ENCODE peak calls at places on chromosomes 4 and X, in six cellular contexts. N is Panc1, B is endothelial cell of umbilical vein, Z is H1, W is vagina, S is HCT116. L is an unnamed sample.
A peak's percentile ranks its signal among the peaks of the same experiment; 100 is the strongest.

GRCh38 chr4:69056921-69057562 is 39.2 kb upstream of the UGT2B7 start:
- DNase-seq in N (no peak), B (no peak), Z (no peak), S (no peak), W (no peak), L (no peak)

GRCh38 chrX:22037911-22038537 is 5.9 kb downstream of the PHEX start:
- DNase-seq in B (no peak), S (no peak), N (no peak), W (no peak), Z (no peak), L (no peak)

GRCh38 chr4:140811429-140811828 is 55.2 kb upstream of the TBC1D9 start:
- DNase-seq in B (no peak), Z (no peak), W (no peak), S (no peak), N (no peak), L (no peak)

GRCh38 chr4:128284317-128284716 is 3.3 kb downstream of the PGRMC2 start:
- DNase-seq in S (no peak), N (no peak), W (no peak), B (no peak), Z (no peak), L (no peak)

GRCh38 chr4:137558951-137559350 is 26.7 kb upstream of the PCDH18 start:
- DNase-seq in W (no peak), S (no peak), B (peak; percentile 48), N (no peak), Z (no peak), L (no peak)

GRCh38 chrX:17032351-17032750 is 85.9 kb downstream of the REPS2 start:
- DNase-seq in S (no peak), W (no peak), N (no peak), Z (no peak), B (peak; percentile 51), L (peak; percentile 17)

GRCh38 chrX:73214366-73215094 is at the start of gene NAP1L2:
- DNase-seq in S (no peak), Z (peak; percentile 48), W (no peak), B (peak; percentile 17), N (no peak), L (peak; percentile 51)

GRCh38 chr4:80362578-80363181 is 27.1 kb downstream of the CFAP299 start:
- DNase-seq in B (peak; percentile 4), Z (peak; percentile 74), N (no peak), W (no peak), S (peak; percentile 4), L (no peak)

GRCh38 chr4:69713593-69713992 is 46.8 kb downstream of the SULT1B1 start:
- DNase-seq in B (no peak), W (no peak), Z (no peak), N (no peak), S (no peak), L (no peak)

GRCh38 chr4:11565213-11565612 is 136.5 kb upstream of the HS3ST1 start:
- DNase-seq in B (no peak), S (no peak), W (no peak), N (no peak), Z (no peak), L (no peak)

GRCh38 chr4:185865901-185866328 is 53.9 kb upstream of the SORBS2 start:
- DNase-seq in N (no peak), B (no peak), Z (no peak), W (no peak), S (no peak), L (peak; percentile 59)

GRCh38 chrX:108420481-108420880 is 17.7 kb downstream of the COL4A6 start:
- DNase-seq in W (no peak), S (no peak), N (no peak), B (no peak), Z (no peak), L (no peak)

GRCh38 chr4:100317032-100317864 is 127.0 kb upstream of the DDIT4L start:
- DNase-seq in Z (no peak), N (no peak), W (no peak), S (no peak), B (peak; percentile 63), L (no peak)

GRCh38 chr4:55318135-55318534 is 27.9 kb upstream of the SRD5A3 start:
- DNase-seq in S (no peak), N (no peak), W (no peak), Z (no peak), B (peak; percentile 72), L (no peak)
- TF ChIP-seq POLR2AphosphoS5 in S (no peak), N (no peak), W (no peak), Z (no peak), B (no peak), L (no peak)

DNA sequence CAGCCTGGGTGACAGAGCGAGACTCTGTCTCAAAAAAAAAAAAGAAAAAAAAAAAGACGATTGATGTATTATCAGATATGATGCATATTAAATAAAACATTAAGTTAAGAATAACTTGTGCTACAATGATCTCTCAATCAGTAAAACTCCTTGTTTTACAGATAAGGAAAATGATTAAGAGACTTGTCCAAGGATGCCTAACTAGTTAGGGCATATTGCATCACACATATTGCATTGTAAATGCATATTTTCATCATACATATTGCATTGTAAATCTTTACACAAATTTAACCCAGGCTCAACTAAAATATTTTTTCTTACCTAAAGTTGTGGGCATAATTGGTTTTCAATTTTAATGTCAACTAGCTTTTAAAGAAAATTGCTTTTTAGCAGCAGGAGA is 26.3 kb downstream of the TBCK start:
- DNase-seq in N (no peak), S (no peak), Z (no peak), B (no peak), W (no peak), L (no peak)
- H3K27ac ChIP-seq in N (no peak overlapping the region), S (no peak overlapping the region), Z (no peak overlapping the region), B (no peak overlapping the region), W (no peak overlapping the region), L (no peak overlapping the region)

GRCh38 chr4:725368-726234 is 20.0 kb downstream of the PCGF3 start:
- DNase-seq in W (no peak), B (no peak), N (no peak), Z (no peak), S (no peak), L (no peak)
- H3K4me3 ChIP-seq in W (no peak overlapping the region), B (no peak overlapping the region), N (no peak overlapping the region), Z (no peak overlapping the region), S (no peak overlapping the region), L (no peak overlapping the region)

DNA sequence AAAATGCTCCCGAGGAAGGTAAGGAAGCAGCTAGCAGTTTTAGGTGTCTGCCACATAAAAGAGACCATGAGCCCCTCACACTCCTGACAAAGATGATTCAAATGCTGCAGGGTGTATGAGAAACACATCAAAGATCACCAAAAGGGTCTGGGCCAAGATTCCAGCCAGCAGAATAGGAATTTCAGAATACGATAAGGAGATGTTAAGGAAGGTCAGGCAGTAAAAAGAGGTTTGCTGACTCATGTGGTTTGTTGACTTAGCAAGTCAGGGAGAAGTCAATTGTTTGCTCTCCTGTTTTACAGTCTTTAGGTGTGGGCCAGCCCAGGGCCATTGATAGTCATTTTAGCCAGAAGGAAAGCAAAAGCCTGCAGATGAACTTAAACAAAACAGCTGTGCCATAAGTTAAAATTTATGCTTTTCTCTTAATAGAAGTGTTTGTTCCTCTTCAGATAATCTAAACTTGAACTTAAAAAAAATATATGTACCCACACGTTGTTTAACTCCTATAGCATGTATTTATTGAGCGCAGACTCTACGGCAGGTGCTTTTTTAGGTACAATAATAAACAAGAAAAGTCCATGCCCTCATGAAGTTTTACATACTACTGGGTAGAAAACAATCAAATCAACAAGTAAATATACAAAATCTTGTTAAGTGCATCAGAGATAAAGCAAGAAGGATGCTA is 115.6 kb downstream of the CAMK2D start:
- DNase-seq in N (peak; percentile 35), W (no peak), B (peak; percentile 89), Z (no peak), S (peak; percentile 83), L (peak; percentile 66)
- TF ChIP-seq POLR2AphosphoS5 in N (peak; percentile 60), W (no peak), B (no peak), Z (no peak), S (peak; percentile 55), L (peak; percentile 79)

GRCh38 chr4:15654556-15655222 is 468 bp downstream of the FBXL5 start:
- DNase-seq in B (peak; percentile 61), S (no peak), N (no peak), W (no peak), Z (no peak), L (peak; percentile 55)

GRCh38 chr4:15652191-15652590 is 3.0 kb downstream of the FBXL5 start:
- DNase-seq in B (peak; percentile 14), W (no peak), S (no peak), N (no peak), Z (no peak), L (no peak)

GRCh38 chr4:15651682-15652081 is 3.5 kb downstream of the FBXL5 start:
- DNase-seq in B (no peak), S (no peak), Z (no peak), W (no peak), N (no peak), L (no peak)

GRCh38 chr4:15653864-15654391 is 1.2 kb downstream of the FBXL5 start:
- DNase-seq in Z (no peak), S (no peak), N (no peak), W (no peak), B (peak; percentile 72), L (no peak)

GRCh38 chr4:15653430-15653829 is 1.7 kb downstream of the FBXL5 start:
- DNase-seq in W (no peak), Z (no peak), B (no peak), N (no peak), S (no peak), L (no peak)
- H3K27ac ChIP-seq in W (peak overlapping the region; percentile 99), Z (no peak overlapping the region), B (peak overlapping the region; percentile 98), N (peak overlapping the region; percentile 90), S (no peak overlapping the region), L (peak overlapping the region; percentile 99)

L was measured in prostate gland.